ENCODE peak calls at places on chromosome 6, in four cellular contexts. O is H1, C is SK-N-SH, J is GM12878. L is an unnamed sample.

GRCh38 chr6:30490031-30490876 is 945 bp downstream of the HLA-E start:
- DNase-seq in O (peak), C (peak), J (peak), L (no peak)

GRCh38 chr6:4805553-4806307 is 29.5 kb downstream of the CDYL start:
- DNase-seq in O (peak), C (peak), J (no peak), L (peak)

GRCh38 chr6:109304284-109305015 is 77.8 kb downstream of the CD164 start:
- DNase-seq in O (no peak), C (no peak), J (no peak), L (no peak)

GRCh38 chr6:161198176-161198575 is 75.7 kb downstream of the AGPAT4 start:
- DNase-seq in O (no peak), C (no peak), J (no peak), L (no peak)

GRCh38 chr6:79635179-79635578 is 4.0 kb downstream of the SH3BGRL2 start:
- DNase-seq in O (no peak), C (no peak), J (no peak), L (no peak)

GRCh38 chr6:30156262-30156599 is 4.8 kb downstream of the TRIM10 start:
- DNase-seq in O (no peak), C (no peak), J (no peak), L (peak)

GRCh38 chr6:128259036-128259734 is 261.2 kb downstream of the PTPRK start:
- DNase-seq in O (no peak), C (no peak), J (peak), L (no peak)

GRCh38 chr6:14796974-14797762 is 448.7 kb upstream of the JARID2 start:
- DNase-seq in O (no peak), C (no peak), J (no peak), L (no peak)

GRCh38 chr6:40714143-40714542 is 127.0 kb upstream of the LRFN2 start:
- DNase-seq in O (no peak), C (no peak), J (no peak), L (no peak)

GRCh38 chr6:106844930-106845329 is 129.6 kb downstream of the CD24 start:
- DNase-seq in O (no peak), C (no peak), J (peak), L (no peak)

GRCh38 chr6:106849676-106850332 is 124.7 kb downstream of the CD24 start:
- DNase-seq in O (peak), C (no peak), J (no peak), L (no peak)

GRCh38 chr6:106847116-106847515 is 127.4 kb downstream of the CD24 start:
- DNase-seq in O (peak), C (no peak), J (peak), L (no peak)

GRCh38 chr6:106849130-106849529 is 125.4 kb downstream of the CD24 start:
- DNase-seq in O (peak), C (no peak), J (no peak), L (no peak)
- TF ChIP-seq TCF12 in O (no peak), C (no peak), J (no peak), L (no peak)

GRCh38 chr6:163494279-163494727 is 79.8 kb downstream of the QKI start:
- DNase-seq in O (no peak), C (no peak), J (no peak), L (no peak)
- TF ChIP-seq TCF12 in O (no peak), C (no peak), J (no peak), L (no peak)

GRCh38 chr6:170435766-170436165 is 117.3 kb downstream of the PSMB1 start:
- DNase-seq in O (no peak), C (no peak), J (no peak), L (no peak)
- TF ChIP-seq TCF12 in O (no peak), C (no peak), J (no peak), L (no peak)

GRCh38 chr6:67131827-67132226 is 1424.8 kb upstream of the EYS start:
- DNase-seq in O (no peak), C (no peak), J (no peak), L (no peak)
- TF ChIP-seq TCF12 in O (no peak), C (no peak), J (no peak), L (no peak)

DNA sequence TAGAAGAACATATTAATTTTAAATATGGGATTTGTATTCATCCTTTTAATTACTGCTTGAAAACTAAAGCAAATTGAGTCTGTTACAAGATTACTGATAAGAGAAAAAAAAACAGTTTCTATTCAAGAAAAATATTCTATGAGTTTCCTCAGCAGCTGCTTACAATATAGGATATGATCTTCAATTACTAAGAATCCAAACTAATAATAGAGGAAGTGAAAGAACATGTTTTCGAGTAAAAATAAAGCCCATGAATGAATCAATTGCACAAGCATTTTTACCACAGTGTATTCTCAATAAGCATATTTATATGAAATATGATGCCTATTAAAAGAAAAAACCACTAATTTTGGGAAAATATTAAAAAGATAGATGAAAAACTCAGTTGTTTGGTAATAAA is 63.4 kb downstream of the AHI1 start:
- DNase-seq in O (no peak), C (no peak), J (no peak), L (no peak)
- TF ChIP-seq TCF12 in O (no peak), C (no peak), J (no peak), L (no peak)

GRCh38 chr6:3237761-3238662 is 10.6 kb upstream of the TUBB2B start:
- DNase-seq in O (no peak), C (no peak), J (no peak), L (no peak)

GRCh38 chr6:3235486-3235885 is 8.0 kb upstream of the TUBB2B start:
- DNase-seq in O (no peak), C (no peak), J (no peak), L (no peak)

GRCh38 chr6:3240595-3240994 is 13.1 kb upstream of the TUBB2B start:
- DNase-seq in O (no peak), C (no peak), J (no peak), L (no peak)

GRCh38 chr6:3235969-3236368 is 8.5 kb upstream of the TUBB2B start:
- DNase-seq in O (no peak), C (no peak), J (no peak), L (no peak)

DNA sequence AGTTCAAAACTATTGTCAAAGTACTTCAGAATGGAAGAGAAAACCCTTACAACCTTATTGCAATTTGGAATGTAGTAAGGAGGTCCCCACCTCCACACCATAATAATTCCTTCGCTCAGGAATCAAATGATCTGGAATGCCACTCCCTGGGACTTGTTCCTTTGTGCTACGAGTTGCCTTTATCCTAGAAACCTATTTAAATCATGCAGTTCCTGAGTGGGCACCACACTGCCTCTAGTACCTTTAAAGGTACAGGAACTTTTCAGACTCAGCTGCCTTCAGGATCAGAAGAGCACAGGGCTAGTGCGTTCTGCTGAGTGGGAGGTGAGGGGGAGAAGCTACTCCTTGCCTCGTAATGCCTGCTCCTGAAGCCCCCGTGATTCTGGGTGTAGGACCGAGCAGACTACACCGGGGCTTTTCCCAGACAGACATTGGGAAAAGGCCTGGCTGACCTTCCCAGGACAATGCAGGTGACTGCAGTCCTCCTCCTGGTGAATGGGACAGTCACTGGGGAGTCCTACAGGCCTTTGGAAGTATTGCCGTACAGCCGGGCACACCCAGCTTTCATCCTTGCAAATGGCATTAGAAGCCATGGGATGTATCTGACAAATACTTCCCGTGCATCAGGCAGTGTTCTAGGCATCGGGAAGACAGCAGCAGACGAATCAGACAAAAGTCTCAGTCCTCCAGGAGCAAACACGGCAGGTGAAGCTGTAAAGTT is 11.8 kb upstream of the TUBB2B start:
- DNase-seq in O (no peak), C (no peak), J (no peak), L (no peak)
- TF ChIP-seq TCF12 in O (no peak), C (no peak), J (no peak), L (no peak)

GRCh38 chr6:48151142-48151541 is 40.1 kb upstream of the PTCHD4 start:
- DNase-seq in O (no peak), C (no peak), J (no peak), L (no peak)
- TF ChIP-seq TCF12 in O (no peak), C (no peak), J (no peak), L (no peak)

L was measured in HepG2.